ENCODE peak calls at places on chromosomes 5 and 9, in seven cellular contexts. T is heart right ventricle, U is WTC11, H is C1 segment of cervical spinal cord, Z is endothelial cell, Q is skeletal muscle cell, Y is progenitor cell of endocrine pancreas. I is an unnamed sample.

GRCh38 chr5:83256091-83256775 is 178.9 kb downstream of the XRCC4 start:
- DNase-seq in T (no peak), U (no peak), H (no peak), Z (no peak), Q (no peak), Y (no peak), I (no peak)

GRCh38 chr9:112446080-112446479 is 40.5 kb upstream of the KIAA1958 start:
- DNase-seq in T (no peak), U (no peak), H (no peak), Z (no peak), Q (no peak), Y (no peak), I (no peak)

GRCh38 chr5:101977729-101978345 is 318.2 kb downstream of the SLCO4C1 start:
- DNase-seq in T (no peak), U (no peak), H (no peak), Z (peak), Q (no peak), Y (no peak), I (no peak)

GRCh38 chr9:89048611-89049010 is 57.3 kb downstream of the S1PR3 start:
- DNase-seq in T (no peak), U (peak), H (no peak), Z (no peak), Q (no peak), Y (no peak), I (no peak)

GRCh38 chr5:58412932-58413331 is 47.0 kb downstream of the PLK2 start:
- DNase-seq in T (no peak), U (no peak), H (no peak), Z (no peak), Q (no peak), Y (no peak), I (no peak)

GRCh38 chr5:2894347-2895135 is 143.1 kb upstream of the IRX2 start:
- DNase-seq in T (no peak), U (no peak), H (no peak), Z (no peak), Q (no peak), Y (no peak), I (no peak)

GRCh38 chr5:93782978-93783377 is 41.6 kb upstream of the POU5F2 start:
- DNase-seq in T (no peak), U (no peak), H (no peak), Z (no peak), Q (no peak), Y (no peak), I (no peak)

GRCh38 chr9:82570226-82570625 is 492.7 kb downstream of the RASEF start:
- DNase-seq in T (no peak), U (no peak), H (no peak), Z (no peak), Q (no peak), Y (no peak), I (no peak)

GRCh38 chr5:41115281-41115680 is 44.1 kb upstream of the MROH2B start:
- DNase-seq in T (no peak), U (no peak), H (peak), Z (no peak), Q (no peak), Y (no peak), I (no peak)

GRCh38 chr5:123119334-123119986 is 30.4 kb downstream of the PRDM6 start:
- DNase-seq in T (no peak), U (peak), H (no peak), Z (peak), Q (no peak), Y (no peak), I (no peak)

GRCh38 chr5:35087971-35088370 is 40.2 kb upstream of the AGXT2 start:
- DNase-seq in T (no peak), U (no peak), H (no peak), Z (no peak), Q (no peak), Y (no peak), I (no peak)

GRCh38 chr5:163569284-163569683 is 63.9 kb downstream of the MAT2B start:
- DNase-seq in T (no peak), U (no peak), H (no peak), Z (no peak), Q (peak), Y (no peak), I (no peak)

GRCh38 chr5:158522001-158522400 is 577.7 kb downstream of the EBF1 start:
- DNase-seq in T (no peak), U (no peak), H (no peak), Z (no peak), Q (peak), Y (no peak), I (no peak)

GRCh38 chr5:151870820-151871219 is 53.8 kb downstream of the GLRA1 start:
- DNase-seq in T (no peak), U (no peak), H (no peak), Z (no peak), Q (peak), Y (no peak), I (no peak)

GRCh38 chr5:39082995-39083394 is 8.8 kb upstream of the RICTOR start:
- DNase-seq in T (no peak), U (no peak), H (no peak), Z (no peak), Q (no peak), Y (no peak), I (no peak)

GRCh38 chr5:13659391-13659790 is 285.1 kb downstream of the DNAH5 start:
- DNase-seq in T (no peak), U (no peak), H (no peak), Z (no peak), Q (peak), Y (no peak), I (no peak)

GRCh38 chr9:121075251-121076036 is 689 bp downstream of the CNTRL start:
- DNase-seq in T (no peak), U (no peak), H (no peak), Z (no peak), Q (no peak), Y (no peak), I (no peak)

GRCh38 chr5:9365501-9365900 is 180.4 kb downstream of the SEMA5A start:
- DNase-seq in T (peak), U (no peak), H (no peak), Z (no peak), Q (no peak), Y (no peak), I (no peak)

GRCh38 chr9:88984543-88984883 is 6.8 kb upstream of the S1PR3 start:
- DNase-seq in T (no peak), U (no peak), H (no peak), Z (no peak), Q (no peak), Y (no peak), I (no peak)

GRCh38 chr9:122086873-122087272 is 6.2 kb downstream of the TTLL11 start:
- DNase-seq in T (no peak), U (no peak), H (no peak), Z (no peak), Q (no peak), Y (no peak), I (no peak)

GRCh38 chr9:30944741-30945280 is 1439.6 kb upstream of the ACO1 start:
- DNase-seq in T (no peak), U (no peak), H (no peak), Z (no peak), Q (no peak), Y (no peak), I (no peak)

GRCh38 chr9:107732781-107733529 is 243.4 kb upstream of the KLF4 start:
- DNase-seq in T (peak), U (no peak), H (no peak), Z (no peak), Q (no peak), Y (no peak), I (no peak)

GRCh38 chr9:27196383-27196782 is 87.4 kb downstream of the TEK start:
- DNase-seq in T (no peak), U (no peak), H (no peak), Z (no peak), Q (no peak), Y (no peak), I (no peak)

GRCh38 chr5:66554211-66554610 is 42.0 kb upstream of the MAST4 start:
- DNase-seq in T (no peak), U (no peak), H (no peak), Z (no peak), Q (no peak), Y (no peak), I (no peak)

GRCh38 chr9:105259274-105259673 is 14.8 kb downstream of the SLC44A1 start:
- DNase-seq in T (no peak), U (no peak), H (no peak), Z (no peak), Q (no peak), Y (no peak), I (no peak)

GRCh38 chr5:53194086-53194485 is 84.5 kb upstream of the MOCS2 start:
- DNase-seq in T (no peak), U (no peak), H (no peak), Z (no peak), Q (no peak), Y (no peak), I (no peak)

GRCh38 chr5:16741007-16741406 is 124.2 kb upstream of the RETREG1 start:
- DNase-seq in T (no peak), U (no peak), H (no peak), Z (no peak), Q (peak), Y (no peak), I (no peak)

GRCh38 chr9:111110805-111111204 is 72.5 kb upstream of the LPAR1 start:
- DNase-seq in T (no peak), U (no peak), H (no peak), Z (no peak), Q (no peak), Y (no peak), I (no peak)

GRCh38 chr5:146337264-146337904 is 1.3 kb upstream of the POU4F3 start:
- DNase-seq in T (no peak), U (peak), H (no peak), Z (no peak), Q (no peak), Y (no peak), I (no peak)

GRCh38 chr5:64594601-64595518 is 89.0 kb downstream of the RGS7BP start:
- DNase-seq in T (no peak), U (peak), H (peak), Z (peak), Q (no peak), Y (no peak), I (no peak)

GRCh38 chr9:114504341-114505186 is 709 bp downstream of the WHRN start:
- DNase-seq in T (peak), U (peak), H (peak), Z (peak), Q (no peak), Y (peak), I (no peak)

GRCh38 chr9:122402403-122403268 is 31.8 kb downstream of the PTGS1 start:
- DNase-seq in T (peak), U (no peak), H (no peak), Z (no peak), Q (peak), Y (no peak), I (peak)

GRCh38 chr9:31697956-31698355 is 686.5 kb upstream of the ACO1 start:
- DNase-seq in T (no peak), U (no peak), H (no peak), Z (no peak), Q (no peak), Y (no peak), I (no peak)

GRCh38 chr5:176391999-176392398 is 3.4 kb downstream of the HIGD2A start:
- DNase-seq in T (no peak), U (no peak), H (no peak), Z (no peak), Q (no peak), Y (no peak), I (no peak)

GRCh38 chr5:115671939-115672338 is 46.1 kb upstream of the TMED7 start:
- DNase-seq in T (no peak), U (no peak), H (no peak), Z (no peak), Q (no peak), Y (no peak), I (no peak)

GRCh38 chr5:88825782-88826110 is 57.2 kb downstream of the MEF2C start:
- DNase-seq in T (no peak), U (no peak), H (no peak), Z (no peak), Q (no peak), Y (no peak), I (no peak)

GRCh38 chr9:764105-764524 is 77.4 kb upstream of the DMRT1 start:
- DNase-seq in T (peak), U (peak), H (peak), Z (peak), Q (no peak), Y (peak), I (no peak)

GRCh38 chr9:72574156-72574810 is 52.9 kb downstream of the TMC1 start:
- DNase-seq in T (no peak), U (no peak), H (no peak), Z (no peak), Q (no peak), Y (no peak), I (no peak)

GRCh38 chr5:140273401-140273877 is 29.5 kb downstream of the PFDN1 start:
- DNase-seq in T (no peak), U (no peak), H (no peak), Z (no peak), Q (no peak), Y (no peak), I (no peak)